ENCODE peak calls at places on chromosomes 6 and 20, in nine cellular contexts. One of them, this sample, is unnamed.

GRCh38 chr20:25668446-25668845 is 28.2 kb downstream of the ZNF337 start:
- DNase-seq in HS-5: no peak
- DNase-seq in stimulated activated CD4-positive, alpha-beta T cell treated with anti-CD3 and anti-CD28 coated beads, Interleukin-12 subunit alpha, Interleukin-12 subunit beta, amount 100 ng/mL, for 4 hours: no peak
- DNase-seq in activated CD8-positive, alpha-beta memory T cell treated with anti-CD3 and anti-CD28 coated beads, Interleukin-2, amount 50 U/mL, for 4 hours: no peak
- DNase-seq in PC-3: no peak
- DNase-seq in AG20443: no peak
- DNase-seq in amniotic stem cell: no peak
- DNase-seq in CD4-positive, CD25-positive, alpha-beta regulatory T cell: no peak
- DNase-seq in Calu3: no peak
- DNase-seq in this sample: no peak

GRCh38 chr20:47610247-47610944 is 108.7 kb downstream of the NCOA3 start:
- DNase-seq in HS-5: peak; percentile 93
- DNase-seq in Calu3: peak; percentile 67
- DNase-seq in activated CD8-positive, alpha-beta memory T cell treated with anti-CD3 and anti-CD28 coated beads, Interleukin-2, amount 50 U/mL, for 4 hours: peak; percentile 82
- DNase-seq in PC-3: peak; percentile 81
- DNase-seq in stimulated activated CD4-positive, alpha-beta T cell treated with anti-CD3 and anti-CD28 coated beads, Interleukin-12 subunit alpha, Interleukin-12 subunit beta, amount 100 ng/mL, for 4 hours: peak; percentile 62
- DNase-seq in amniotic stem cell: peak; percentile 80
- DNase-seq in AG20443: peak; percentile 85
- DNase-seq in CD4-positive, CD25-positive, alpha-beta regulatory T cell: peak; percentile 35
- DNase-seq in this sample: peak; percentile 61

GRCh38 chr6:34552620-34553019 is 3.5 kb downstream of the SPDEF start:
- DNase-seq in Calu3: no peak
- DNase-seq in stimulated activated CD4-positive, alpha-beta T cell treated with anti-CD3 and anti-CD28 coated beads, Interleukin-12 subunit alpha, Interleukin-12 subunit beta, amount 100 ng/mL, for 4 hours: no peak
- DNase-seq in HS-5: no peak
- DNase-seq in AG20443: no peak
- DNase-seq in activated CD8-positive, alpha-beta memory T cell treated with anti-CD3 and anti-CD28 coated beads, Interleukin-2, amount 50 U/mL, for 4 hours: no peak
- DNase-seq in CD4-positive, CD25-positive, alpha-beta regulatory T cell: no peak
- DNase-seq in PC-3: no peak
- DNase-seq in amniotic stem cell: no peak
- DNase-seq in this sample: no peak

GRCh38 chr6:36684447-36684812 is 5.9 kb downstream of the CDKN1A start:
- DNase-seq in activated CD8-positive, alpha-beta memory T cell treated with anti-CD3 and anti-CD28 coated beads, Interleukin-2, amount 50 U/mL, for 4 hours: no peak
- DNase-seq in AG20443: no peak
- DNase-seq in stimulated activated CD4-positive, alpha-beta T cell treated with anti-CD3 and anti-CD28 coated beads, Interleukin-12 subunit alpha, Interleukin-12 subunit beta, amount 100 ng/mL, for 4 hours: no peak
- DNase-seq in HS-5: no peak
- DNase-seq in PC-3: no peak
- DNase-seq in Calu3: no peak
- DNase-seq in CD4-positive, CD25-positive, alpha-beta regulatory T cell: no peak
- DNase-seq in amniotic stem cell: no peak
- DNase-seq in this sample: no peak

GRCh38 chr6:24444588-24444987 is 41.9 kb downstream of the MRS2 start:
- DNase-seq in activated CD8-positive, alpha-beta memory T cell treated with anti-CD3 and anti-CD28 coated beads, Interleukin-2, amount 50 U/mL, for 4 hours: no peak
- DNase-seq in Calu3: no peak
- DNase-seq in CD4-positive, CD25-positive, alpha-beta regulatory T cell: no peak
- DNase-seq in PC-3: no peak
- DNase-seq in stimulated activated CD4-positive, alpha-beta T cell treated with anti-CD3 and anti-CD28 coated beads, Interleukin-12 subunit alpha, Interleukin-12 subunit beta, amount 100 ng/mL, for 4 hours: no peak
- DNase-seq in HS-5: no peak
- DNase-seq in AG20443: no peak
- DNase-seq in amniotic stem cell: no peak
- DNase-seq in this sample: no peak

GRCh38 chr6:158253248-158253647 is 59.0 kb upstream of the TULP4 start:
- DNase-seq in PC-3: no peak
- DNase-seq in HS-5: no peak
- DNase-seq in activated CD8-positive, alpha-beta memory T cell treated with anti-CD3 and anti-CD28 coated beads, Interleukin-2, amount 50 U/mL, for 4 hours: no peak
- DNase-seq in amniotic stem cell: no peak
- DNase-seq in stimulated activated CD4-positive, alpha-beta T cell treated with anti-CD3 and anti-CD28 coated beads, Interleukin-12 subunit alpha, Interleukin-12 subunit beta, amount 100 ng/mL, for 4 hours: no peak
- DNase-seq in CD4-positive, CD25-positive, alpha-beta regulatory T cell: no peak
- DNase-seq in Calu3: no peak
- DNase-seq in AG20443: no peak
- DNase-seq in this sample: no peak

GRCh38 chr20:2289475-2289874 is 6.3 kb upstream of the TGM3 start:
- DNase-seq in activated CD8-positive, alpha-beta memory T cell treated with anti-CD3 and anti-CD28 coated beads, Interleukin-2, amount 50 U/mL, for 4 hours: no peak
- DNase-seq in AG20443: no peak
- DNase-seq in Calu3: no peak
- DNase-seq in CD4-positive, CD25-positive, alpha-beta regulatory T cell: no peak
- DNase-seq in stimulated activated CD4-positive, alpha-beta T cell treated with anti-CD3 and anti-CD28 coated beads, Interleukin-12 subunit alpha, Interleukin-12 subunit beta, amount 100 ng/mL, for 4 hours: no peak
- DNase-seq in HS-5: no peak
- DNase-seq in PC-3: no peak
- DNase-seq in amniotic stem cell: no peak
- DNase-seq in this sample: no peak

GRCh38 chr6:165574770-165575549 is 88.1 kb downstream of the PDE10A start:
- DNase-seq in amniotic stem cell: no peak
- DNase-seq in HS-5: no peak
- DNase-seq in CD4-positive, CD25-positive, alpha-beta regulatory T cell: no peak
- DNase-seq in PC-3: peak; percentile 80
- DNase-seq in AG20443: no peak
- DNase-seq in stimulated activated CD4-positive, alpha-beta T cell treated with anti-CD3 and anti-CD28 coated beads, Interleukin-12 subunit alpha, Interleukin-12 subunit beta, amount 100 ng/mL, for 4 hours: no peak
- DNase-seq in activated CD8-positive, alpha-beta memory T cell treated with anti-CD3 and anti-CD28 coated beads, Interleukin-2, amount 50 U/mL, for 4 hours: no peak
- DNase-seq in Calu3: peak; percentile 50
- DNase-seq in this sample: peak; percentile 67

GRCh38 chr6:158560787-158561246 is 926 bp downstream of the TMEM181 start:
- DNase-seq in Calu3: peak; percentile 16
- DNase-seq in amniotic stem cell: no peak
- DNase-seq in AG20443: peak; percentile 52
- DNase-seq in HS-5: no peak
- DNase-seq in PC-3: peak; percentile 12
- DNase-seq in activated CD8-positive, alpha-beta memory T cell treated with anti-CD3 and anti-CD28 coated beads, Interleukin-2, amount 50 U/mL, for 4 hours: no peak
- DNase-seq in CD4-positive, CD25-positive, alpha-beta regulatory T cell: no peak
- DNase-seq in stimulated activated CD4-positive, alpha-beta T cell treated with anti-CD3 and anti-CD28 coated beads, Interleukin-12 subunit alpha, Interleukin-12 subunit beta, amount 100 ng/mL, for 4 hours: no peak
- DNase-seq in this sample: no peak

GRCh38 chr6:156190270-156190669 is 586.9 kb upstream of the ARID1B start:
- DNase-seq in HS-5: no peak
- DNase-seq in amniotic stem cell: no peak
- DNase-seq in activated CD8-positive, alpha-beta memory T cell treated with anti-CD3 and anti-CD28 coated beads, Interleukin-2, amount 50 U/mL, for 4 hours: no peak
- DNase-seq in stimulated activated CD4-positive, alpha-beta T cell treated with anti-CD3 and anti-CD28 coated beads, Interleukin-12 subunit alpha, Interleukin-12 subunit beta, amount 100 ng/mL, for 4 hours: no peak
- DNase-seq in CD4-positive, CD25-positive, alpha-beta regulatory T cell: no peak
- DNase-seq in Calu3: no peak
- DNase-seq in PC-3: no peak
- DNase-seq in AG20443: no peak
- DNase-seq in this sample: no peak

GRCh38 chr6:83633149-83633548 is 75.8 kb downstream of the SNAP91 start:
- DNase-seq in AG20443: no peak
- DNase-seq in Calu3: no peak
- DNase-seq in HS-5: no peak
- DNase-seq in stimulated activated CD4-positive, alpha-beta T cell treated with anti-CD3 and anti-CD28 coated beads, Interleukin-12 subunit alpha, Interleukin-12 subunit beta, amount 100 ng/mL, for 4 hours: no peak
- DNase-seq in amniotic stem cell: no peak
- DNase-seq in CD4-positive, CD25-positive, alpha-beta regulatory T cell: no peak
- DNase-seq in activated CD8-positive, alpha-beta memory T cell treated with anti-CD3 and anti-CD28 coated beads, Interleukin-2, amount 50 U/mL, for 4 hours: no peak
- DNase-seq in PC-3: no peak
- DNase-seq in this sample: no peak

GRCh38 chr6:89997456-89998445 is 103.5 kb downstream of the GJA10 start:
- DNase-seq in activated CD8-positive, alpha-beta memory T cell treated with anti-CD3 and anti-CD28 coated beads, Interleukin-2, amount 50 U/mL, for 4 hours: no peak
- DNase-seq in stimulated activated CD4-positive, alpha-beta T cell treated with anti-CD3 and anti-CD28 coated beads, Interleukin-12 subunit alpha, Interleukin-12 subunit beta, amount 100 ng/mL, for 4 hours: no peak
- DNase-seq in AG20443: peak; percentile 49
- DNase-seq in Calu3: no peak
- DNase-seq in PC-3: no peak
- DNase-seq in CD4-positive, CD25-positive, alpha-beta regulatory T cell: no peak
- DNase-seq in HS-5: no peak
- DNase-seq in amniotic stem cell: no peak
- DNase-seq in this sample: no peak

GRCh38 chr6:8499540-8499939 is 64.2 kb upstream of the SLC35B3 start:
- DNase-seq in CD4-positive, CD25-positive, alpha-beta regulatory T cell: no peak
- DNase-seq in HS-5: peak; percentile 4
- DNase-seq in activated CD8-positive, alpha-beta memory T cell treated with anti-CD3 and anti-CD28 coated beads, Interleukin-2, amount 50 U/mL, for 4 hours: no peak
- DNase-seq in Calu3: no peak
- DNase-seq in AG20443: peak; percentile 8
- DNase-seq in stimulated activated CD4-positive, alpha-beta T cell treated with anti-CD3 and anti-CD28 coated beads, Interleukin-12 subunit alpha, Interleukin-12 subunit beta, amount 100 ng/mL, for 4 hours: no peak
- DNase-seq in PC-3: peak; percentile 51
- DNase-seq in amniotic stem cell: no peak
- DNase-seq in this sample: peak; percentile 25

GRCh38 chr20:59817846-59818245 is 115.6 kb downstream of the SYCP2 start:
- DNase-seq in CD4-positive, CD25-positive, alpha-beta regulatory T cell: no peak
- DNase-seq in stimulated activated CD4-positive, alpha-beta T cell treated with anti-CD3 and anti-CD28 coated beads, Interleukin-12 subunit alpha, Interleukin-12 subunit beta, amount 100 ng/mL, for 4 hours: no peak
- DNase-seq in activated CD8-positive, alpha-beta memory T cell treated with anti-CD3 and anti-CD28 coated beads, Interleukin-2, amount 50 U/mL, for 4 hours: no peak
- DNase-seq in PC-3: no peak
- DNase-seq in amniotic stem cell: no peak
- DNase-seq in HS-5: no peak
- DNase-seq in AG20443: no peak
- DNase-seq in Calu3: no peak
- DNase-seq in this sample: no peak

GRCh38 chr6:168671863-168672546 is 231.0 kb downstream of the SMOC2 start:
- DNase-seq in stimulated activated CD4-positive, alpha-beta T cell treated with anti-CD3 and anti-CD28 coated beads, Interleukin-12 subunit alpha, Interleukin-12 subunit beta, amount 100 ng/mL, for 4 hours: no peak
- DNase-seq in AG20443: no peak
- DNase-seq in CD4-positive, CD25-positive, alpha-beta regulatory T cell: no peak
- DNase-seq in Calu3: no peak
- DNase-seq in amniotic stem cell: no peak
- DNase-seq in activated CD8-positive, alpha-beta memory T cell treated with anti-CD3 and anti-CD28 coated beads, Interleukin-2, amount 50 U/mL, for 4 hours: no peak
- DNase-seq in HS-5: no peak
- DNase-seq in PC-3: no peak
- DNase-seq in this sample: no peak

GRCh38 chr20:38307371-38308046 is 3.6 kb downstream of the BPI start:
- DNase-seq in stimulated activated CD4-positive, alpha-beta T cell treated with anti-CD3 and anti-CD28 coated beads, Interleukin-12 subunit alpha, Interleukin-12 subunit beta, amount 100 ng/mL, for 4 hours: no peak
- DNase-seq in Calu3: no peak
- DNase-seq in HS-5: peak; percentile 39
- DNase-seq in AG20443: no peak
- DNase-seq in activated CD8-positive, alpha-beta memory T cell treated with anti-CD3 and anti-CD28 coated beads, Interleukin-2, amount 50 U/mL, for 4 hours: no peak
- DNase-seq in amniotic stem cell: no peak
- DNase-seq in PC-3: no peak
- DNase-seq in CD4-positive, CD25-positive, alpha-beta regulatory T cell: no peak
- DNase-seq in this sample: no peak

GRCh38 chr20:63064745-63065711 is 58.3 kb upstream of the BHLHE23 start:
- DNase-seq in CD4-positive, CD25-positive, alpha-beta regulatory T cell: no peak
- DNase-seq in AG20443: no peak
- DNase-seq in stimulated activated CD4-positive, alpha-beta T cell treated with anti-CD3 and anti-CD28 coated beads, Interleukin-12 subunit alpha, Interleukin-12 subunit beta, amount 100 ng/mL, for 4 hours: no peak
- DNase-seq in Calu3: no peak
- DNase-seq in HS-5: no peak
- DNase-seq in activated CD8-positive, alpha-beta memory T cell treated with anti-CD3 and anti-CD28 coated beads, Interleukin-2, amount 50 U/mL, for 4 hours: no peak
- DNase-seq in amniotic stem cell: no peak
- DNase-seq in PC-3: no peak
- DNase-seq in this sample: no peak

GRCh38 chr6:10472634-10473033 is 48.5 kb upstream of the GCNT2 start:
- DNase-seq in HS-5: no peak
- DNase-seq in activated CD8-positive, alpha-beta memory T cell treated with anti-CD3 and anti-CD28 coated beads, Interleukin-2, amount 50 U/mL, for 4 hours: no peak
- DNase-seq in amniotic stem cell: no peak
- DNase-seq in AG20443: no peak
- DNase-seq in stimulated activated CD4-positive, alpha-beta T cell treated with anti-CD3 and anti-CD28 coated beads, Interleukin-12 subunit alpha, Interleukin-12 subunit beta, amount 100 ng/mL, for 4 hours: no peak
- DNase-seq in CD4-positive, CD25-positive, alpha-beta regulatory T cell: no peak
- DNase-seq in Calu3: no peak
- DNase-seq in PC-3: no peak
- DNase-seq in this sample: no peak

GRCh38 chr6:68638225-68638900 is 3.3 kb downstream of the ADGRB3 start:
- DNase-seq in Calu3: peak; percentile 55
- DNase-seq in amniotic stem cell: no peak
- DNase-seq in activated CD8-positive, alpha-beta memory T cell treated with anti-CD3 and anti-CD28 coated beads, Interleukin-2, amount 50 U/mL, for 4 hours: no peak
- DNase-seq in CD4-positive, CD25-positive, alpha-beta regulatory T cell: no peak
- DNase-seq in stimulated activated CD4-positive, alpha-beta T cell treated with anti-CD3 and anti-CD28 coated beads, Interleukin-12 subunit alpha, Interleukin-12 subunit beta, amount 100 ng/mL, for 4 hours: no peak
- DNase-seq in HS-5: peak; percentile 14
- DNase-seq in AG20443: peak; percentile 30
- DNase-seq in PC-3: peak; percentile 40
- DNase-seq in this sample: peak; percentile 39

GRCh38 chr6:7633361-7633760 is 43.4 kb downstream of the SNRNP48 start:
- DNase-seq in stimulated activated CD4-positive, alpha-beta T cell treated with anti-CD3 and anti-CD28 coated beads, Interleukin-12 subunit alpha, Interleukin-12 subunit beta, amount 100 ng/mL, for 4 hours: no peak
- DNase-seq in Calu3: no peak
- DNase-seq in activated CD8-positive, alpha-beta memory T cell treated with anti-CD3 and anti-CD28 coated beads, Interleukin-2, amount 50 U/mL, for 4 hours: no peak
- DNase-seq in CD4-positive, CD25-positive, alpha-beta regulatory T cell: no peak
- DNase-seq in AG20443: no peak
- DNase-seq in HS-5: no peak
- DNase-seq in PC-3: peak; percentile 19
- DNase-seq in amniotic stem cell: no peak
- DNase-seq in this sample: no peak

GRCh38 chr20:44039147-44039546 is 124.5 kb downstream of the TOX2 start:
- DNase-seq in PC-3: no peak
- DNase-seq in HS-5: no peak
- DNase-seq in activated CD8-positive, alpha-beta memory T cell treated with anti-CD3 and anti-CD28 coated beads, Interleukin-2, amount 50 U/mL, for 4 hours: no peak
- DNase-seq in amniotic stem cell: no peak
- DNase-seq in Calu3: no peak
- DNase-seq in CD4-positive, CD25-positive, alpha-beta regulatory T cell: no peak
- DNase-seq in stimulated activated CD4-positive, alpha-beta T cell treated with anti-CD3 and anti-CD28 coated beads, Interleukin-12 subunit alpha, Interleukin-12 subunit beta, amount 100 ng/mL, for 4 hours: no peak
- DNase-seq in AG20443: no peak
- DNase-seq in this sample: no peak

GRCh38 chr6:92550501-92550900 is 868.9 kb downstream of the EPHA7 start:
- DNase-seq in stimulated activated CD4-positive, alpha-beta T cell treated with anti-CD3 and anti-CD28 coated beads, Interleukin-12 subunit alpha, Interleukin-12 subunit beta, amount 100 ng/mL, for 4 hours: no peak
- DNase-seq in CD4-positive, CD25-positive, alpha-beta regulatory T cell: no peak
- DNase-seq in amniotic stem cell: no peak
- DNase-seq in AG20443: no peak
- DNase-seq in HS-5: no peak
- DNase-seq in PC-3: no peak
- DNase-seq in activated CD8-positive, alpha-beta memory T cell treated with anti-CD3 and anti-CD28 coated beads, Interleukin-2, amount 50 U/mL, for 4 hours: no peak
- DNase-seq in Calu3: no peak
- DNase-seq in this sample: no peak

GRCh38 chr20:40016359-40016758 is 672.7 kb downstream of the MAFB start:
- DNase-seq in HS-5: no peak
- DNase-seq in amniotic stem cell: no peak
- DNase-seq in AG20443: no peak
- DNase-seq in PC-3: no peak
- DNase-seq in activated CD8-positive, alpha-beta memory T cell treated with anti-CD3 and anti-CD28 coated beads, Interleukin-2, amount 50 U/mL, for 4 hours: no peak
- DNase-seq in Calu3: no peak
- DNase-seq in stimulated activated CD4-positive, alpha-beta T cell treated with anti-CD3 and anti-CD28 coated beads, Interleukin-12 subunit alpha, Interleukin-12 subunit beta, amount 100 ng/mL, for 4 hours: no peak
- DNase-seq in CD4-positive, CD25-positive, alpha-beta regulatory T cell: no peak
- DNase-seq in this sample: no peak

GRCh38 chr6:137958809-137959565 is 91.9 kb downstream of the TNFAIP3 start:
- DNase-seq in Calu3: no peak
- DNase-seq in amniotic stem cell: no peak
- DNase-seq in PC-3: no peak
- DNase-seq in AG20443: no peak
- DNase-seq in CD4-positive, CD25-positive, alpha-beta regulatory T cell: no peak
- DNase-seq in activated CD8-positive, alpha-beta memory T cell treated with anti-CD3 and anti-CD28 coated beads, Interleukin-2, amount 50 U/mL, for 4 hours: no peak
- DNase-seq in HS-5: no peak
- DNase-seq in stimulated activated CD4-positive, alpha-beta T cell treated with anti-CD3 and anti-CD28 coated beads, Interleukin-12 subunit alpha, Interleukin-12 subunit beta, amount 100 ng/mL, for 4 hours: no peak
- DNase-seq in this sample: no peak

GRCh38 chr6:41199427-41200246 is 1.3 kb downstream of the TREML2 start:
- DNase-seq in amniotic stem cell: no peak
- DNase-seq in HS-5: no peak
- DNase-seq in stimulated activated CD4-positive, alpha-beta T cell treated with anti-CD3 and anti-CD28 coated beads, Interleukin-12 subunit alpha, Interleukin-12 subunit beta, amount 100 ng/mL, for 4 hours: no peak
- DNase-seq in activated CD8-positive, alpha-beta memory T cell treated with anti-CD3 and anti-CD28 coated beads, Interleukin-2, amount 50 U/mL, for 4 hours: no peak
- DNase-seq in AG20443: no peak
- DNase-seq in Calu3: no peak
- DNase-seq in PC-3: no peak
- DNase-seq in CD4-positive, CD25-positive, alpha-beta regulatory T cell: peak; percentile 42
- DNase-seq in this sample: no peak